ENCODE peak calls at places on chromosomes 11 and 22, in five cellular contexts. D, M, Z, G and W are unnamed samples. For H3K27me3 and H3K36me3, the result is how much of the 10 kb centered on the place peaks cover.

GRCh38 chr22:27416553-27417427 is 384.8 kb downstream of the MN1 start:
- DNase-seq in G (peak), Z (no peak), M (no peak), D (no peak), W (peak)

GRCh38 chr11:68044898-68045351 is 6.1 kb downstream of the TCIRG1 start:
- DNase-seq in G (no peak), M (no peak), Z (no peak), D (no peak), W (peak)

GRCh38 chr11:94142308-94143277 is 14.0 kb downstream of the PANX1 start:
- DNase-seq in Z (no peak), D (no peak), M (no peak), G (peak), W (no peak)

GRCh38 chr11:17102447-17102846 is 25.0 kb upstream of the RPS13 start:
- DNase-seq in D (no peak), Z (no peak), M (no peak), G (no peak), W (no peak)

GRCh38 chr11:120316880-120317688 is 8.0 kb upstream of the TLCD5 start:
- DNase-seq in M (peak), G (no peak), Z (no peak), D (no peak), W (peak)

GRCh38 chr22:48268771-48269552 is 1506.5 kb downstream of the TBC1D22A start:
- DNase-seq in G (no peak), M (no peak), D (no peak), Z (no peak), W (peak)

GRCh38 chr22:19875531-19876313 is 21.0 kb upstream of the GNB1L start:
- DNase-seq in Z (no peak), D (no peak), G (no peak), M (peak), W (peak)

GRCh38 chr22:22928666-22929380 is 41.2 kb downstream of the IGLL5 start:
- DNase-seq in D (peak), M (no peak), G (peak), Z (peak), W (peak)

GRCh38 chr11:126465573-126466287 is 110.2 kb downstream of the ST3GAL4 start:
- DNase-seq in G (no peak), D (no peak), Z (no peak), M (no peak), W (peak)

GRCh38 chr22:37894939-37895670 is 11.0 kb upstream of the MICALL1 start:
- DNase-seq in G (no peak), Z (no peak), M (no peak), D (no peak), W (peak)
- H3K4me3 ChIP-seq in G (no peak), Z (no peak), M (no peak), D (no peak), W (no peak)

GRCh38 chr22:50018608-50019291 is 6.2 kb upstream of the IL17REL start:
- DNase-seq in D (no peak), Z (no peak), M (no peak), G (no peak), W (peak)
- H3K27me3 ChIP-seq in D (under half), Z (under half), M (under half), G (under half), W (under half)

GRCh38 chr22:49901457-49901856 is 16.8 kb downstream of the ALG12 start:
- DNase-seq in Z (no peak), M (no peak), D (no peak), G (no peak), W (no peak)

GRCh38 chr22:49905465-49905864 is 12.8 kb downstream of the ALG12 start:
- DNase-seq in Z (no peak), M (no peak), D (no peak), G (no peak), W (no peak)

GRCh38 chr22:49903322-49904039 is 14.8 kb downstream of the ALG12 start:
- DNase-seq in M (no peak), G (no peak), Z (no peak), D (no peak), W (no peak)

GRCh38 chr22:49906071-49906798 is 12.0 kb downstream of the ALG12 start:
- DNase-seq in Z (no peak), M (no peak), D (no peak), G (no peak), W (no peak)

GRCh38 chr22:49904040-49904369 is 14.2 kb downstream of the ALG12 start:
- DNase-seq in G (no peak), D (no peak), M (no peak), Z (no peak), W (no peak)
- H3K36me3 ChIP-seq in G (under half), D (under half), M (under half), Z (under half), W (under half)

DNA sequence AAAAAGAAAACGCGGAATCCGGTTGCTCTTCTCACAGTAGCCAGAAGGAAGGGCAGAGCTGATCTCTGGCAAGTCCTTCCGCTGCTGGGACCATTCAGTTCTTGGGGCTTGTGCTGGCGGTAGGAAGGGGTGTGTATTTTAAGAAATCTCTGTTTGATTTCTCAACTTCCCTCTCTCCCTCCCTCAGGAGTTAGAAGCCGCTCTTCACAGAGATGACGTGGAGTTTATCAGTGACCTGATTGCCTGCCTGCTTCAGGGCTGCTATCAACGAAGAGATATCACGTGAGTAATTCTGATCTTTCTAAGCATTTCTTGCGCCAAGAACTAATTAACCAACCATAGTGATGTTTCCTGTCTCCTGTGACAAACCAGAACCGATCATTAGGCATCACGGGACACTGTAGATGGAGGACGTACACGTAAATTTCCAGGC is 85.9 kb upstream of the SLC25A18 start:
- DNase-seq in D (no peak), G (no peak), M (peak), Z (no peak), W (no peak)
- H3K4me3 ChIP-seq in D (no peak), G (no peak), M (no peak), Z (no peak), W (no peak)

DNA sequence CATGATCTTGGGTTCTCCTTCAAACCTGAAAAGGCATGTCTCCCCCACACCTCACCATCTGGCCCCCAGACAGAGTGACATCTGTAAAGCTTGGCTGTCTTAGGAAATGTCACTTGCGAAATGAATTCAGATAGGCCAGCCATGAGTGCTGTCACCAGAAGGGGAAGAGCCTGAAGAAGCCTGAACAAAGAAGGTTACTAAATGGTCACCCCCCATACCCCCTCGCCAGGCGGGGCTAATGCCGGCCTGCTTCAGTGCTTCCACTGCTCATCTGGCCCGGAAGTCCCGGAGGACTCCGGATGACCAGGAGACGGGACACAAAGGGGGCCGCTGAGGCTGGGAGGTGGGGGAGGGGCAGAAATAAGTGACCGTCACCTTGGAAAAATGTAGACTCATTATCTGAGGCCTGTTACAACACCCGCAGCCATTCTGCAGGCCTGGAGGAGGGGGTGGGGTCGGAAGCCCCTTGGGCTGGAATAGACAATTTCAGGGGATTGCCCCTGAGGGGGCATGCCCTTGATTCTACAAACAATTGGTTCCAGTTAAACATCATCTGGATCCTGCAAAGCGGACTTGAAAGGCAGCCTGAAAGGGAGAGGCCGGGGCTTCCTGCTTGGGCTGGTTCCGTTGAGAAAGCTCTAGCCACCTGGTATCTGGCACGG is 43.2 kb downstream of the NAT10 start:
- DNase-seq in M (no peak), G (no peak), D (no peak), Z (no peak), W (no peak)
- H3K27me3 ChIP-seq in M (under half), G (under half), D (under half), Z (under half), W (under half)